ENCODE peak calls at places on chromosomes 6 and 20, in five cellular contexts. W is ELR, N is DMS79, G is NCI-H748 treated with DMSO at 0.1 percent for 48 hours, T is cardiac fibroblast. M is an unnamed sample.

GRCh38 chr20:46789339-46789984 is 80.0 kb downstream of the SLC2A10 start:
- DNase-seq in W (no peak), N (no peak), G (no peak), T (no peak), M (no peak)

GRCh38 chr20:37378785-37379598 is 33.1 kb downstream of the SRC start:
- DNase-seq in N (no peak), W (peak), G (no peak), T (peak), M (peak)

GRCh38 chr6:18496462-18496861 is 109.3 kb downstream of the RNF144B start:
- DNase-seq in N (no peak), T (no peak), W (no peak), G (no peak), M (no peak)

GRCh38 chr6:44699082-44699481 is 311.6 kb downstream of the CDC5L start:
- DNase-seq in W (no peak), G (no peak), N (no peak), T (peak), M (no peak)

GRCh38 chr6:167454003-167454402 is 129.1 kb downstream of the TTLL2 start:
- DNase-seq in T (no peak), W (no peak), G (no peak), N (no peak), M (no peak)

GRCh38 chr6:160509610-160510009 is 154.5 kb downstream of the LPA start:
- DNase-seq in N (no peak), T (no peak), W (no peak), G (no peak), M (no peak)

GRCh38 chr6:56902551-56903464 is 52.1 kb upstream of the BEND6 start:
- DNase-seq in G (peak), W (peak), T (peak), N (no peak), M (peak)

GRCh38 chr20:61487346-61488022 is 235.4 kb downstream of the CDH4 start:
- DNase-seq in T (no peak), G (no peak), N (no peak), W (no peak), M (no peak)

GRCh38 chr20:12605751-12606150 is 403.0 kb upstream of the SPTLC3 start:
- DNase-seq in T (no peak), W (no peak), N (peak), G (no peak), M (no peak)

GRCh38 chr6:136788069-136788902 is 4.0 kb downstream of the MAP3K5 start:
- DNase-seq in T (peak), G (no peak), N (no peak), W (peak), M (peak)

GRCh38 chr20:62907377-62908317 is 18.7 kb downstream of the DIDO1 start:
- DNase-seq in W (peak), N (no peak), T (no peak), G (no peak), M (no peak)

GRCh38 chr6:89242574-89243330 is 25.6 kb upstream of the GABRR1 start:
- DNase-seq in W (peak), N (no peak), G (peak), T (peak), M (peak)

GRCh38 chr20:35326021-35326731 is 34.0 kb upstream of the FAM83C start:
- DNase-seq in T (no peak), N (no peak), W (no peak), G (no peak), M (no peak)

GRCh38 chr6:138652824-138653223 is 120.7 kb upstream of the CCDC28A start:
- DNase-seq in G (no peak), T (no peak), W (no peak), N (no peak), M (no peak)

GRCh38 chr6:1708820-1709612 is 99.3 kb downstream of the FOXC1 start:
- DNase-seq in W (no peak), G (no peak), N (no peak), T (no peak), M (no peak)

GRCh38 chr6:118377711-118378414 is 170.2 kb upstream of the PLN start:
- DNase-seq in G (peak), W (no peak), T (no peak), N (peak), M (no peak)

GRCh38 chr6:145147559-145147958 is 587.8 kb downstream of the EPM2A start:
- DNase-seq in W (peak), G (no peak), N (no peak), T (no peak), M (peak)

GRCh38 chr6:81105998-81106397 is 646.5 kb downstream of the TENT5A start:
- DNase-seq in N (no peak), G (no peak), T (no peak), W (no peak), M (peak)

GRCh38 chr20:63689046-63690000 is 7.1 kb upstream of the TNFRSF6B start:
- DNase-seq in T (no peak), G (no peak), W (no peak), N (no peak), M (no peak)

GRCh38 chr6:20693466-20694063 is 159.3 kb downstream of the CDKAL1 start:
- DNase-seq in G (no peak), N (no peak), W (peak), T (peak), M (peak)

GRCh38 chr20:50750145-50750671 is 18.8 kb downstream of the PARD6B start:
- DNase-seq in N (no peak), W (no peak), T (peak), G (no peak), M (no peak)

GRCh38 chr20:278607-279571 is 11.7 kb downstream of the C20orf96 start:
- DNase-seq in W (no peak), G (no peak), T (no peak), N (no peak), M (no peak)

GRCh38 chr20:51563141-51563596 is 20.6 kb upstream of the NFATC2 start:
- DNase-seq in N (no peak), T (no peak), W (no peak), G (no peak), M (no peak)

GRCh38 chr6:143108278-143108677 is 47.6 kb downstream of the AIG1 start:
- DNase-seq in N (no peak), G (no peak), W (no peak), T (peak), M (no peak)

GRCh38 chr6:41273699-41274098 is 12.8 kb downstream of the TREM1 start:
- DNase-seq in N (peak), G (no peak), T (no peak), W (no peak), M (no peak)

GRCh38 chr20:33005132-33005566 is 916 bp upstream of the SUN5 start:
- DNase-seq in N (no peak), G (no peak), W (peak), T (no peak), M (no peak)

GRCh38 chr6:136927313-136927712 is 5.2 kb downstream of the SLC35D3 start:
- DNase-seq in T (peak), W (peak), N (no peak), G (peak), M (peak)

GRCh38 chr6:149483302-149483701 is 1.5 kb downstream of the ZC3H12D start:
- DNase-seq in N (no peak), G (no peak), T (no peak), W (no peak), M (no peak)

GRCh38 chr6:89977808-89978748 is 83.8 kb downstream of the GJA10 start:
- DNase-seq in W (no peak), G (no peak), T (peak), N (peak), M (no peak)

GRCh38 chr20:46992640-46993035 is 98.0 kb downstream of the EYA2 start:
- DNase-seq in N (no peak), G (no peak), T (no peak), W (no peak), M (no peak)

GRCh38 chr6:28383235-28384142 is 16.1 kb downstream of the ZSCAN12 start:
- DNase-seq in N (peak), G (peak), W (peak), T (peak), M (no peak)

GRCh38 chr20:39109933-39110818 is 148.0 kb downstream of the DHX35 start:
- DNase-seq in N (no peak), T (no peak), G (no peak), W (no peak), M (no peak)

GRCh38 chr6:62775427-62776022 is 435.7 kb upstream of the FKBP1C start:
- DNase-seq in W (peak), T (no peak), N (no peak), G (peak), M (no peak)

GRCh38 chr20:44231713-44232468 is 15.2 kb upstream of the GDAP1L1 start:
- DNase-seq in W (peak), G (no peak), N (no peak), T (no peak), M (no peak)

GRCh38 chr6:131007286-131007685 is 55.8 kb downstream of the EPB41L2 start:
- DNase-seq in T (no peak), N (no peak), G (no peak), W (no peak), M (no peak)

GRCh38 chr20:46607849-46608497 is 43.3 kb downstream of the SLC13A3 start:
- DNase-seq in N (no peak), T (no peak), W (no peak), G (no peak), M (no peak)

GRCh38 chr20:51596656-51597388 is 54.3 kb upstream of the NFATC2 start:
- DNase-seq in W (no peak), T (no peak), G (no peak), N (no peak), M (no peak)

GRCh38 chr20:48586728-48587127 is 241.1 kb downstream of the PREX1 start:
- DNase-seq in N (no peak), T (no peak), G (no peak), W (no peak), M (no peak)

M was measured in EL.